ENCODE peak calls at places on chromosomes 3 and 15, in seven cellular contexts. E is psoas muscle, W is GM19239, X is cardiac fibroblast, M is upper lobe of right lung, A is progenitor cell of endocrine pancreas, S is sciatic nerve. H is an unnamed sample.

GRCh38 chr3:183878071-183878470 is 6.6 kb downstream of the PARL start:
- DNase-seq in X (no peak), S (no peak), E (no peak), W (no peak), A (no peak), M (no peak), H (no peak)

GRCh38 chr3:104632947-104633346 is 733.8 kb upstream of the ALCAM start:
- DNase-seq in A (no peak), X (peak), M (no peak), W (no peak), E (no peak), S (no peak), H (no peak)

GRCh38 chr15:56886450-56886856 is 32.0 kb upstream of the TCF12 start:
- DNase-seq in A (no peak), S (no peak), E (no peak), M (no peak), X (no peak), W (no peak), H (no peak)

GRCh38 chr15:74901612-74902063 is 5.0 kb downstream of the FAM219B start:
- DNase-seq in S (peak), A (peak), M (peak), E (peak), W (peak), X (peak), H (peak)

GRCh38 chr3:127424766-127425504 is 137.1 kb upstream of the PRR20G start:
- DNase-seq in W (no peak), X (no peak), A (no peak), E (no peak), M (no peak), S (no peak), H (peak)

GRCh38 chr15:57743424-57743823 is 36.9 kb downstream of the POLR2M start:
- DNase-seq in M (no peak), E (no peak), X (peak), W (no peak), A (no peak), S (no peak), H (no peak)

GRCh38 chr15:99954361-99955180 is 221.3 kb upstream of the LYSMD4 start:
- DNase-seq in E (no peak), S (peak), M (no peak), A (no peak), W (no peak), X (no peak), H (peak)

GRCh38 chr3:108970561-108970960 is 16.9 kb upstream of the GUCA1C start:
- DNase-seq in M (no peak), E (no peak), S (no peak), W (no peak), A (no peak), X (no peak), H (no peak)

GRCh38 chr3:65048151-65048550 is 360.4 kb upstream of the ADAMTS9 start:
- DNase-seq in E (no peak), W (no peak), M (no peak), X (no peak), S (no peak), A (no peak), H (no peak)

GRCh38 chr3:183466575-183466974 is 38.2 kb upstream of the MCF2L2 start:
- DNase-seq in X (no peak), M (no peak), E (no peak), A (no peak), W (no peak), S (no peak), H (no peak)

GRCh38 chr3:85498177-85498576 is 539.4 kb downstream of the CADM2 start:
- DNase-seq in A (no peak), M (no peak), S (no peak), X (no peak), W (no peak), E (no peak), H (no peak)

GRCh38 chr3:182259579-182259978 is 533.7 kb upstream of the ATP11B start:
- DNase-seq in M (no peak), A (no peak), E (no peak), W (no peak), X (no peak), S (peak), H (no peak)

GRCh38 chr15:101646652-101647051 is 5.5 kb downstream of the TM2D3 start:
- DNase-seq in M (no peak), X (no peak), E (peak), W (no peak), S (no peak), A (no peak), H (no peak)

GRCh38 chr15:40598126-40598525 is 4.1 kb downstream of the KNL1 start:
- DNase-seq in A (no peak), S (no peak), E (no peak), M (no peak), X (no peak), W (no peak), H (no peak)

GRCh38 chr15:85488997-85489396 is 108.6 kb downstream of the AKAP13 start:
- DNase-seq in E (no peak), A (no peak), S (no peak), M (no peak), X (no peak), W (no peak), H (no peak)

GRCh38 chr3:132417695-132418520 is 606 bp downstream of the DNAJC13 start:
- DNase-seq in X (peak), A (no peak), W (peak), M (peak), S (no peak), E (no peak), H (peak)

GRCh38 chr3:46209751-46210470 is 1.8 kb upstream of the CCR1 start:
- DNase-seq in M (no peak), E (no peak), W (no peak), X (peak), S (no peak), A (no peak), H (no peak)

GRCh38 chr15:63210151-63211051 is 21.0 kb downstream of the RAB8B start:
- DNase-seq in E (no peak), M (no peak), S (peak), W (no peak), A (no peak), X (no peak), H (no peak)

GRCh38 chr3:50268703-50269451 is at the start of gene SEMA3B:
- DNase-seq in X (no peak), S (peak), A (no peak), W (no peak), E (peak), M (peak), H (peak)

GRCh38 chr15:90580946-90581345 is 51.2 kb downstream of the CRTC3 start:
- DNase-seq in E (no peak), W (no peak), S (no peak), M (no peak), A (no peak), X (no peak), H (no peak)

GRCh38 chr3:127784865-127785710 is 37.2 kb downstream of the MGLL start:
- DNase-seq in S (no peak), E (peak), M (peak), A (no peak), W (no peak), X (no peak), H (peak)

GRCh38 chr15:69648215-69648614 is 195.6 kb downstream of the RPLP1 start:
- DNase-seq in A (no peak), W (no peak), S (peak), X (no peak), E (no peak), M (no peak), H (peak)

GRCh38 chr15:36029606-36030005 is 483.6 kb upstream of the DPH6 start:
- DNase-seq in X (peak), E (no peak), W (no peak), S (no peak), A (no peak), M (no peak), H (no peak)

GRCh38 chr3:139357899-139358298 is 14.1 kb downstream of the MRPS22 start:
- DNase-seq in W (no peak), A (no peak), M (no peak), E (no peak), X (no peak), S (no peak), H (no peak)

GRCh38 chr3:882526-882925 is 210.3 kb upstream of the CNTN6 start:
- DNase-seq in E (no peak), W (no peak), A (no peak), S (no peak), X (peak), M (no peak), H (no peak)

GRCh38 chr3:46885612-46886011 is 8.1 kb downstream of the PTH1R start:
- DNase-seq in W (no peak), X (no peak), A (no peak), S (no peak), E (no peak), M (no peak), H (no peak)

GRCh38 chr15:90001062-90001682 is at the start of gene ZNF710:
- DNase-seq in S (peak), W (peak), A (no peak), E (peak), M (peak), X (peak), H (peak)

GRCh38 chr15:96329403-96329981 is 1.0 kb upstream of the NR2F2 start:
- DNase-seq in W (no peak), S (no peak), E (no peak), X (peak), M (no peak), A (no peak), H (no peak)

GRCh38 chr3:197511853-197512635 is 43.7 kb downstream of the BDH1 start:
- DNase-seq in A (no peak), W (no peak), X (no peak), M (no peak), S (no peak), E (no peak), H (no peak)

GRCh38 chr3:10918011-10918410 is 74.5 kb upstream of the SLC6A1 start:
- DNase-seq in S (no peak), M (no peak), X (no peak), A (no peak), W (no peak), E (no peak), H (no peak)

GRCh38 chr15:25691544-25692430 is 171.3 kb downstream of the ATP10A start:
- DNase-seq in M (peak), W (no peak), E (no peak), A (no peak), X (peak), S (no peak), H (peak)

GRCh38 chr15:57866149-57866736 is 159.7 kb downstream of the POLR2M start:
- DNase-seq in M (peak), E (peak), W (peak), S (peak), A (peak), X (peak), H (no peak)

GRCh38 chr3:71658131-71658530 is 67.1 kb downstream of the EIF4E3 start:
- DNase-seq in X (peak), A (no peak), S (peak), M (peak), E (peak), W (no peak), H (peak)

GRCh38 chr15:41575282-41575681 is 16.3 kb downstream of the TYRO3 start:
- DNase-seq in M (no peak), X (no peak), W (no peak), S (no peak), A (no peak), E (no peak), H (no peak)

GRCh38 chr15:23835944-23836343 is 148.8 kb upstream of the NDN start:
- DNase-seq in A (no peak), E (no peak), M (no peak), X (no peak), W (no peak), S (no peak), H (no peak)

GRCh38 chr3:133712017-133712416 is 34.2 kb upstream of the TF start:
- DNase-seq in A (no peak), X (no peak), M (no peak), W (no peak), E (no peak), S (no peak), H (no peak)

GRCh38 chr3:50620846-50621245 is 3.9 kb downstream of the MAPKAPK3 start:
- DNase-seq in E (no peak), X (peak), W (no peak), S (no peak), A (no peak), M (no peak), H (no peak)

GRCh38 chr15:88022711-88023110 is 233.8 kb downstream of the NTRK3 start:
- DNase-seq in E (no peak), X (no peak), W (no peak), M (no peak), S (no peak), A (no peak), H (no peak)

H was measured in sigmoid colon.